ENCODE peak calls at places on chromosome 22, in eight cellular contexts. N, Q, A, E, Y, P, I and T are unnamed samples.

GRCh38 chr22:17830041-17830961 is 56.0 kb upstream of the BID start:
- DNase-seq in N (peak; percentile 47), Q (peak; percentile 93), A (peak; percentile 80), E (peak; percentile 86), Y (peak; percentile 57), P (no peak), I (peak; percentile 82), T (peak; percentile 89)

GRCh38 chr22:25382762-25383161 is 163.3 kb downstream of the CRYBB2 start:
- DNase-seq in N (no peak), Q (no peak), A (no peak), E (peak; percentile 18), Y (no peak), P (no peak), I (no peak), T (no peak)

GRCh38 chr22:33401291-33401690 is 343.1 kb upstream of the SYN3 start:
- DNase-seq in N (no peak), Q (no peak), A (no peak), E (no peak), Y (no peak), P (no peak), I (no peak), T (no peak)

GRCh38 chr22:28703436-28703835 is 23.8 kb upstream of the TTC28 start:
- DNase-seq in N (no peak), Q (no peak), A (no peak), E (no peak), Y (no peak), P (no peak), I (no peak), T (no peak)

GRCh38 chr22:29202231-29203192 is 3.2 kb upstream of the EMID1 start:
- DNase-seq in N (no peak), Q (peak; percentile 60), A (no peak), E (peak; percentile 45), Y (peak; percentile 56), P (no peak), I (peak; percentile 96), T (peak; percentile 92)

GRCh38 chr22:29311468-29312217 is 3.9 kb downstream of the RASL10A start:
- DNase-seq in N (no peak), Q (peak; percentile 59), A (no peak), E (no peak), Y (no peak), P (no peak), I (no peak), T (no peak)

GRCh38 chr22:42134033-42135020 is 3.7 kb upstream of the CYP2D6 start:
- DNase-seq in N (no peak), Q (no peak), A (no peak), E (peak; percentile 11), Y (no peak), P (no peak), I (no peak), T (no peak)

GRCh38 chr22:37486224-37486845 is at the start of gene MFNG:
- DNase-seq in N (no peak), Q (peak; percentile 81), A (no peak), E (peak; percentile 48), Y (peak; percentile 79), P (no peak), I (peak; percentile 60), T (peak; percentile 95)

GRCh38 chr22:44968736-44969135 is 41.1 kb downstream of the PHF21B start:
- DNase-seq in N (no peak), Q (no peak), A (no peak), E (no peak), Y (no peak), P (no peak), I (no peak), T (no peak)
- TF ChIP-seq CTCF in N (no peak), Q (no peak), A (no peak), E (peak; percentile 8), Y (no peak), P (no peak), I (peak; percentile 41), T (no peak)

GRCh38 chr22:44180706-44181032 is at the start of gene PARVG:
- DNase-seq in N (no peak), Q (no peak), A (no peak), E (peak; percentile 36), Y (no peak), P (no peak), I (no peak), T (peak; percentile 85)

GRCh38 chr22:44182591-44183588 is 2.2 kb downstream of the PARVG start:
- DNase-seq in N (no peak), Q (no peak), A (no peak), E (no peak), Y (peak; percentile 82), P (no peak), I (peak; percentile 66), T (no peak)

GRCh38 chr22:44179989-44180705 is 578 bp upstream of the PARVG start:
- DNase-seq in N (no peak), Q (no peak), A (no peak), E (no peak), Y (peak; percentile 61), P (no peak), I (no peak), T (no peak)

GRCh38 chr22:44181912-44182590 is 1.3 kb downstream of the PARVG start:
- DNase-seq in N (no peak), Q (no peak), A (no peak), E (no peak), Y (no peak), P (no peak), I (no peak), T (no peak)

DNA sequence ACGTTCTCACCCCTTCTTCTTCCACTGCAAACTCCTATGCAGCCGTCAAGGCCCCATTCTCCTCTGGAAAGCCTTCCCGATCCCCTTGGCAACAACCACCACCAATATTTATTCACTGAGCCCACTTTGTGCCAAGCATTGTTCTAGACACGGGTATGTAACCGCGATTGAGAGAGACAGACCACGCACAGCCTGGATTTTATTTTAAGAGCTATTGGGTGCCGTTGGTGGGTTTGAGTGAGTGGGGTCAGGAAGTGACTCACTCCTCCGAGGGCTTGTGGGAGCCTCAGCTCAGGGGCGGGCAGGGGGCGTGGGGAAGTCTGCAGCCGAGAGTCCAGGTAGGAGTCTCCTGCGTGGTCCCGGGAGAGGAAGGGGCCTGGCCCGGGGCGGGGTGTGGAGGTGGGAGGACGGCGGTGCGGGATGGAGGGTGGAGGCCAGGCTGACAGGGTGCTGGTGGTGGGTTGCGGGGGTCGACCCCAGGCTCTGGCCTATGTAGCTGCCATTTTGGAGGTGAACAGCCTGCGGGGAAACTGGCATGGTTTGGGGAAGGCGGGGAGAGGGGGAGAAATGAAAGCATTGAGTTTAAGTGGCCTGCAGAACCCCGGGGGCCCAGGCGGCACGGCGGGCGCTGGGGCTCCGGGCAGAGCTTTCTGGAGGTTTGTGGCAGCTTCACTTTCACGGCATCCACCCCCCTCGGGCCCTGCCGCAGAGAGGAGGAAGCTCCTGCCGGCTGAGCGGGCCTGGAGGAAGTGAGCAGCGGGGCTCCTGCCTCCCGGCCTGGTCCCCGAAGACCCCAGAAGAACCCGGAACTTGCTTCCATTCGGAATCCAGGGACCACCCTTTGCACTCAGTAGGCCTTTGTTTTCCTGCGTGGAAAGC is 547 bp downstream of the PARVG start:
- DNase-seq in N (no peak), Q (peak; percentile 52), A (no peak), E (no peak), Y (peak; percentile 91), P (no peak), I (peak; percentile 83), T (peak; percentile 52)
- TF ChIP-seq CTCF in N (no peak), Q (no peak), A (no peak), E (no peak), Y (no peak), P (no peak), I (no peak), T (no peak)

GRCh38 chr22:39303892-39304671 is 15.3 kb downstream of the RPL3 start:
- DNase-seq in N (no peak), Q (no peak), A (no peak), E (no peak), Y (no peak), P (no peak), I (no peak), T (no peak)

GRCh38 chr22:39303358-39303757 is 16.1 kb downstream of the RPL3 start:
- DNase-seq in N (no peak), Q (no peak), A (no peak), E (no peak), Y (no peak), P (no peak), I (no peak), T (no peak)

GRCh38 chr22:39309364-39309861 is 10.0 kb downstream of the RPL3 start:
- DNase-seq in N (no peak), Q (no peak), A (peak; percentile 27), E (peak; percentile 74), Y (no peak), P (no peak), I (no peak), T (no peak)

GRCh38 chr22:39308614-39309363 is 10.6 kb downstream of the RPL3 start:
- DNase-seq in N (peak; percentile 81), Q (no peak), A (peak; percentile 70), E (peak; percentile 93), Y (peak; percentile 72), P (no peak), I (no peak), T (no peak)

DNA sequence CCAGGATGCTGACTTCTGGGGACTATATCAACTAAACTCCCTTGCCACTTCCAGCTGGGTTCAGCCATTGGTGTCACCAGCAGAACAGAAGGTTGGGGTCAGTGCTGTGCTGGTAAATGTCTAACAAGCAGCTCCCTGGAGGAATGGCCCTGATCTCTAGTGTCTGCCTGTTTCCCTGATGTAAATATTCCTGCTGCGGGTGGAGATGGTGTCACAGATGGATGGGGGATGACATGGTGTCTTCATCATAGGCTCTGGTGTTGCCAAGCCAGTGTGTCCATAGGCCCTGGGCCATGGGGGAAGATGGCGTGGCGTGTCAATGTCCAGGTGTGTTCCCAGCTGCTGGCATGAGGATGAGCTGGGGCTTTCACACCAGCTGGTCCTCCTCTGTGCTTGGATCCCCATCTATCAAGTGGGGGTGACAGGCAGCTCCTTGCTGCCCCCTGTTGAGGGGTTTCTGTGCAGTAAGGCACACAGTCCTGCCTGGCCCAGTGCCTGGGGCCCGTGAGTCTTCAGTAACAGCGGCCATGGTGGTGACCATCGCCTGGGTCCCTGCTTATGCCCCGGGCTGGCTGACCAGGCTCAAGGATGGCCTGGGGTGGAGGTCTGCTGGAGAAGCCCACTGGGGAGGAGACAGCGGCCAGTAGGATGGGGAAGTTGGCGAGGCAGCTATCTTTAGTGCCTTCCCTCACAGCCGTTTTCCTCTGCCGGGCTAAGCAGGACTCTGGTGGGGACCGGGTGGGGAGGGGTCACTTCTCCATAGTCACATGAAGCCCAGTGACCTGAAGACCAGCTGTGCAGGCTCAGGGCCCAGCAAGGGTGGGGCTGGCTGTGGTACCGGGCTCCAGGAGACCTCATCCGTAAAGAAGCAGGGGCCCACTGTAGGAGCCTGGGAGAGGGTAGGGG is 12.7 kb downstream of the RPL3 start:
- DNase-seq in N (no peak), Q (no peak), A (no peak), E (peak; percentile 46), Y (no peak), P (no peak), I (peak; percentile 30), T (peak; percentile 66)
- TF ChIP-seq CTCF in N (peak; percentile 3), Q (no peak), A (no peak), E (peak; percentile 29), Y (peak; percentile 28), P (no peak), I (peak; percentile 60), T (peak; percentile 62)

GRCh38 chr22:36332623-36333331 is 55.0 kb downstream of the MYH9 start:
- DNase-seq in N (no peak), Q (no peak), A (no peak), E (peak; percentile 96), Y (peak; percentile 60), P (no peak), I (peak; percentile 21), T (peak; percentile 79)

GRCh38 chr22:36335621-36336020 is 52.1 kb downstream of the MYH9 start:
- DNase-seq in N (no peak), Q (no peak), A (no peak), E (no peak), Y (no peak), P (no peak), I (no peak), T (no peak)

GRCh38 chr22:36333632-36334031 is 54.1 kb downstream of the MYH9 start:
- DNase-seq in N (no peak), Q (no peak), A (no peak), E (peak; percentile 83), Y (no peak), P (no peak), I (no peak), T (no peak)

GRCh38 chr22:36334838-36335603 is 52.7 kb downstream of the MYH9 start:
- DNase-seq in N (no peak), Q (no peak), A (no peak), E (peak; percentile 72), Y (peak; percentile 83), P (no peak), I (no peak), T (no peak)

DNA sequence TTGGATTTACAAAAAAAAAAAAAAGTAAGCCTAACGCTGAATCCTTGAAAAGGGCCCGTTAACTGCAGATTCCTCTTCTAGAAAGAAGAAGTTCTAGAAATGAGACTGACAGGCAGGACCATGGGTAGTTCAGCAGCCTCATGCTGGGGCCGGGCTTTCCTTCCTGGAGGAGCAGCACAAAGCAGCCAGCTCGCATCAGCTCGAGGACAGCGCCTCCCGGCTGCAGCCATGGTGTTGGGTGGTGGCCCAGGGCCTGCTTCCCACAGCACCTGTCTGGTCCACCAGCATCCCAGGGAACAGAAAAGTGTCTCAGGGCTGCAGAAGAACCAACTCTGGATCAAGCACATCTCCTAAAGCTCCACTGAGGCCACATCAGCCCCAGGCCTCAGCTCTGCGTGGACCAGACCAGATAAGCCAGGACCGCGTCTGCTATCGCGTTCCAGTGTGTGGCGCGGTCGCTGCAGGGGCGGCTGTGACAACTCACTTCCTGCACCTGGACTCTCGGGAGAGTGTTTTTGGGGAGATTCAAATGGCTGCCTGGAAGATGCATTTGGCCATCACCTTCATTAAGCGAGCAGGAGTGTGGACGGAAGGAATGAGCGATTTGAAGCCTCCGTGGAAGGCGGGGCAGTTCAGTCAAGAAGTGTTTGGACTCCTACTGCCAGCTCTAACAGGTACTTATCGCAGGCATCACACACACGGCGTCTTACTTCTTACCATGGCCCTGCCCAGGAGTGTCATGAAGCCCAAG is 53.5 kb downstream of the MYH9 start:
- DNase-seq in N (no peak), Q (no peak), A (no peak), E (peak; percentile 69), Y (no peak), P (no peak), I (no peak), T (no peak)
- TF ChIP-seq CTCF in N (no peak), Q (no peak), A (no peak), E (peak; percentile 49), Y (no peak), P (no peak), I (no peak), T (peak; percentile 14)